ENCODE peak calls at places on chromosomes 6 and 20, in seven cellular contexts. L is left ventricle myocardium inferior, A is left lung, Z is psoas muscle, S is testis, D is heart left ventricle, Q is BE2C. B is an unnamed sample.

GRCh38 chr6:1702580-1703051 is 92.9 kb downstream of the FOXC1 start:
- DNase-seq in L (no peak), A (no peak), Z (no peak), S (no peak), D (no peak), Q (no peak), B (no peak)

GRCh38 chr6:164151161-164151728 is 736.7 kb downstream of the QKI start:
- DNase-seq in L (peak), A (no peak), Z (peak), S (peak), D (peak), Q (no peak), B (no peak)

GRCh38 chr20:44728835-44729342 is 13.7 kb downstream of the CCN5 start:
- DNase-seq in L (peak), A (peak), Z (peak), S (no peak), D (peak), Q (peak), B (peak)

GRCh38 chr20:51860015-51860882 is 57.9 kb upstream of the SALL4 start:
- DNase-seq in L (no peak), A (no peak), Z (no peak), S (no peak), D (no peak), Q (no peak), B (no peak)

GRCh38 chr6:129929433-129929832 is 68.3 kb upstream of the TMEM244 start:
- DNase-seq in L (no peak), A (no peak), Z (no peak), S (no peak), D (no peak), Q (no peak), B (no peak)

GRCh38 chr6:85418059-85418458 is 31.8 kb upstream of the NT5E start:
- DNase-seq in L (no peak), A (no peak), Z (no peak), S (no peak), D (no peak), Q (no peak), B (no peak)

GRCh38 chr6:27882624-27883023 is 29.6 kb downstream of the OR2B2 start:
- DNase-seq in L (no peak), A (no peak), Z (no peak), S (no peak), D (no peak), Q (no peak), B (no peak)

GRCh38 chr6:25748049-25748448 is 6.5 kb upstream of the SLC17A4 start:
- DNase-seq in L (no peak), A (no peak), Z (no peak), S (no peak), D (no peak), Q (no peak), B (no peak)

GRCh38 chr6:29739136-29739881 is 16.1 kb downstream of the HLA-F start:
- DNase-seq in L (no peak), A (no peak), Z (no peak), S (no peak), D (no peak), Q (no peak), B (no peak)

GRCh38 chr6:158002951-158003853 is 21.5 kb downstream of the SYNJ2 start:
- DNase-seq in L (peak), A (peak), Z (peak), S (no peak), D (peak), Q (no peak), B (no peak)

GRCh38 chr20:45340951-45341350 is 7.3 kb downstream of the SDC4 start:
- DNase-seq in L (no peak), A (no peak), Z (no peak), S (no peak), D (no peak), Q (no peak), B (peak)

GRCh38 chr6:89688328-89688727 is 49.8 kb upstream of the LYRM2 start:
- DNase-seq in L (no peak), A (no peak), Z (no peak), S (no peak), D (no peak), Q (no peak), B (no peak)

GRCh38 chr6:136334465-136334846 is 44.8 kb upstream of the BCLAF1 start:
- DNase-seq in L (peak), A (no peak), Z (no peak), S (no peak), D (no peak), Q (no peak), B (no peak)

GRCh38 chr6:5995705-5996686 is 10.7 kb downstream of the NRN1 start:
- DNase-seq in L (peak), A (peak), Z (peak), S (peak), D (peak), Q (peak), B (peak)

GRCh38 chr20:24616258-24617079 is 147.0 kb downstream of the SYNDIG1 start:
- DNase-seq in L (no peak), A (no peak), Z (no peak), S (no peak), D (no peak), Q (no peak), B (no peak)

GRCh38 chr20:49901588-49901987 is 13.7 kb downstream of the SPATA2 start:
- DNase-seq in L (no peak), A (no peak), Z (no peak), S (no peak), D (no peak), Q (no peak), B (peak)

GRCh38 chr20:33908351-33908750 is 85.4 kb upstream of the RALY start:
- DNase-seq in L (no peak), A (no peak), Z (no peak), S (no peak), D (no peak), Q (peak), B (peak)

GRCh38 chr20:4585104-4585753 is 136.5 kb upstream of the PRND start:
- DNase-seq in L (no peak), A (no peak), Z (no peak), S (no peak), D (no peak), Q (no peak), B (no peak)

GRCh38 chr20:25019381-25020155 is 27.0 kb upstream of the APMAP start:
- DNase-seq in L (no peak), A (peak), Z (no peak), S (no peak), D (no peak), Q (no peak), B (no peak)

GRCh38 chr20:33004141-33004751 is at the start of gene SUN5:
- DNase-seq in L (no peak), A (no peak), Z (no peak), S (no peak), D (no peak), Q (no peak), B (no peak)

GRCh38 chr6:93676506-93676905 is 257.1 kb upstream of the EPHA7 start:
- DNase-seq in L (no peak), A (no peak), Z (no peak), S (no peak), D (no peak), Q (no peak), B (no peak)

GRCh38 chr6:72741083-72741482 is 119.2 kb downstream of the KCNQ5 start:
- DNase-seq in L (no peak), A (no peak), Z (no peak), S (no peak), D (no peak), Q (no peak), B (no peak)

GRCh38 chr6:45691426-45691825 is 313.7 kb upstream of the SUPT3H start:
- DNase-seq in L (no peak), A (no peak), Z (no peak), S (no peak), D (no peak), Q (no peak), B (no peak)

GRCh38 chr6:11413728-11414127 is 123.8 kb upstream of the TMEM170B start:
- DNase-seq in L (no peak), A (no peak), Z (no peak), S (no peak), D (no peak), Q (no peak), B (peak)

GRCh38 chr20:8326899-8327298 is 194.8 kb downstream of the PLCB1 start:
- DNase-seq in L (no peak), A (no peak), Z (no peak), S (no peak), D (no peak), Q (no peak), B (no peak)

GRCh38 chr6:50843842-50844241 is 25.2 kb downstream of the TFAP2B start:
- DNase-seq in L (no peak), A (no peak), Z (no peak), S (no peak), D (no peak), Q (no peak), B (no peak)

GRCh38 chr6:160692369-160692959 is 9.6 kb upstream of the PLG start:
- DNase-seq in L (no peak), A (no peak), Z (no peak), S (no peak), D (no peak), Q (no peak), B (no peak)

GRCh38 chr6:12238191-12238590 is 52.0 kb upstream of the EDN1 start:
- DNase-seq in L (no peak), A (no peak), Z (no peak), S (no peak), D (no peak), Q (no peak), B (no peak)

GRCh38 chr20:44683263-44684046 is 31.7 kb upstream of the CCN5 start:
- DNase-seq in L (peak), A (no peak), Z (no peak), S (peak), D (no peak), Q (peak), B (peak)

GRCh38 chr20:9068896-9069663 is at the start of gene PLCB4:
- DNase-seq in L (peak), A (no peak), Z (peak), S (peak), D (peak), Q (peak), B (peak)

DNA sequence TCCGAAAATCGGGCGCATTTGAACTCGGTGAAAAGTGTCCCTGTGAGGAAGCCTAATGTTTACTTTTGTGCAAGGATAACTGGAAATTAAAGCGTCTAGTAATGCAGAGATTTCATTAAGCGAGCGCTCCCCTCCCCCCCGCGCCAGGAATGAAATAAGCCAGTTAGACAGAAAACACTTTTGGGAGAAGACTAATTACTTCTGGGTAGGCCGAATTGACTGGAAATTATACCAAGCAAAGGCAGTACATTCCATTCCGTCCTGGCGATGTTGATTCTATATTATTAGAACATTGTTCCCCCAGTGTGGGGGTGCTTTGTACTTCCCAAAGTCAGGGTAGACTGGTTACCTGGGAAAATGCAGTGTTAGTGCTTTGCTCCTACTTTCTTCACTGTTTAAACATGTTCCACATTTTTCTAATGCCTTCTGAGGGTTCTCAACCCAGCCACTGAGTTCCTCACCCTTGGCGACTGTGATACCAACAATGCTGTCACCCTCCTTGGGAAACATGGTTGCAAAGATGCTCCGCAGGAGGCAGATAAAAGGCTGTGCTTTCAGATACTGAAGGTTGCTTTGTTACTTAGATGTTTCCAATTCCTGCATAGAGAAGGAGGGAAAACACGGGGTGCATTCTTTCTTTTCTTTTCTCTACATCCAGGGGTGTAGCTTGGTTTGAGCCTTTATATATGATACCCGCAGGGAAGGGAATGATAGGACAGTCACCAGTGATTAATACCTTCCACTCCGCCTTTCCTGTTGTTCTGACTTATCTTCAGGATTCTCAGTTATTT is 2.6 kb downstream of the GJA1 start:
- DNase-seq in L (peak), A (no peak), Z (no peak), S (peak), D (peak), Q (no peak), B (peak)
- H3K4me3 ChIP-seq in L (peak), A (peak), Z (peak), S (peak), D (peak), Q (peak), B (peak)

DNA sequence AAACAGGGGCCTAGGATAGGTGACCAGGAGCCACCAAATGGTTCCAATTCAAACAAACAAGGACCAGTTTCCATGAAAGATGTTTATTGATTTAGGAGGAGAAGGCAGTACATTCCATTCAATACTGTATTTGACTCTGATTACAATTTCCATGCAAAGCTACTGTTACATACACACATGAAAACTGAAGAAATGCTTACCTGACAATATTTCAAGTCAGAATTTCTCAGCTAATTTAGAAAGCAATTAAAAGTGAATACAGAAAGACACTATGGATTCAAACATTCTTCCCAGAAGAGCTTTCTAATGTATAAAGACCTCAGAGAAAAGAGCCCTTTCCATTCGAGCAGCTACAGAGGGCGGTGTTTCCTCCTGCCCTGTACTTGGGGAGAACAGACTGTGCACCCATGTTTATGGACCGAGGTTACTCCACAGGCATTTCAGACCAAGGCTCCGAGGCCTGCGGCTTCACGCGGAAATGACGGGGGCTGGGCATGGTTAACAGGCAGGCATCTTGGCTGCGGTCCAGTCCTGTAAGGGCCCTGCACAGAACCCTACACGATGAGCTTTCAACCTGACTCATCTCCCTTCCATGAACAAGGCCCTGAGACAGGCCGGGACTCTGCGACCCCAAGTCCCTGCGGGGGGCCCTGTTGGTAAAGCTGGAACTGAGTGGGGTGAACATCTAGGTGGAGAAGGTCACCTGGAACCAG is 25.7 kb upstream of the TCFL5 start:
- DNase-seq in L (peak), A (no peak), Z (peak), S (peak), D (no peak), Q (peak), B (peak)
- TF ChIP-seq CTCF in L (no peak), A (no peak), Z (no peak), S (no peak), D (no peak), Q (no peak), B (peak)

GRCh38 chr6:101393291-101394251 is at the start of gene GRIK2:
- DNase-seq in L (no peak), A (peak), Z (no peak), S (peak), D (no peak), Q (peak), B (peak)
- H3K4me3 ChIP-seq in L (peak), A (peak), Z (peak), S (peak), D (peak), Q (peak), B (peak)

DNA sequence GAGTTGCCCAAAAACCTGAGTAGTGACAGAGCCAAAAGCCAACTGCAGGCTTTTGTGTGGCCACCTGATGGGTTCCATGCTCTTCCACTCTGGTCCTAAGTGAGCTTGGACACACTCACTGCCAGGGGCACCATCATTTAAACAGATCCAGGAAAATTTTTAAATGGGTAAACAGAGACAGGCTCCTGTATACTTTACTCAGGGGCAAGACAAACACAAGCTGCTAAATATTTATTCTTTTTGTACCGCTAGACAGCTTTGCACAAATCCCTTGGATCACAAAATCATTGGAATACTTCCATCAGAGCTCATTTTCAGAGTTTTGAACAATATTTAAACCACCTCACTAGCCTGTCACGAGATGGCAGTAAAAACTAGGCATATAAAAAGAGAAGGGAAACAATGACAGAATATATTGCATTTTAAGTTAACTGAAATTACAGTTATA is 31.4 kb downstream of the GCLC start:
- DNase-seq in L (no peak), A (no peak), Z (no peak), S (no peak), D (no peak), Q (no peak), B (no peak)
- TF ChIP-seq CTCF in L (no peak), A (no peak), Z (no peak), S (no peak), D (no peak), Q (no peak), B (no peak)

DNA sequence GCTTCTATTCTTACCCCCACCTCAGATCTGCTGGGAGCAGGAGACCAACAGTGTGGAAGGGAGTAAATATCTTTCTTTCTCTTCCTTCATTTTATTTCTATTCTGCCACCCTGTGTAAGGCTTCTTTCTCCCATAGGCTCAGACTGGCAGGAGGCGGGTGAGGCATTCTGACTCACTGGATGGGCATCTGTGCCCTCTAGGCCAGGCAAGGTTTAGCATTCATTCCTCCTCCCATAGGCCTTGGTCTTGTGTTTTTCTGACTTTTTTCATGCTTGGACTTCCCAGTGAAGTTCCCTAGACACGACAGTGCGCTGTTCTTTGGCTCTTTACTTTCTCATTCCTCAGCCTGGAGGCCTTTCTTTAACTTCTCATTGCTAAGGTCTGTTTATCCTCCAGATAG is 235.2 kb downstream of the SYNE1 start:
- DNase-seq in L (no peak), A (no peak), Z (no peak), S (no peak), D (no peak), Q (no peak), B (no peak)
- H3K4me3 ChIP-seq in L (no peak), A (no peak), Z (no peak), S (no peak), D (no peak), Q (no peak), B (no peak)